ENCODE peak calls at places on chromosomes 3 and 15, in ten cellular contexts. V, Y, R, X, U, I, Q, N, L and S are unnamed samples.

GRCh38 chr3:48155122-48155521 is 33.1 kb downstream of the CDC25A start:
- DNase-seq in V (no peak), Y (no peak), R (peak; percentile 77), X (no peak), U (no peak), I (no peak), Q (peak; percentile 89), N (no peak), L (no peak), S (peak; percentile 56)

GRCh38 chr3:126442099-126442848 is 33.4 kb downstream of the ZXDC start:
- DNase-seq in V (no peak), Y (no peak), R (no peak), X (no peak), U (no peak), I (no peak), Q (no peak), N (peak; percentile 9), L (no peak), S (no peak)

GRCh38 chr3:27596334-27596841 is 112.2 kb upstream of the SLC4A7 start:
- DNase-seq in V (no peak), Y (no peak), R (peak; percentile 63), X (no peak), U (peak; percentile 50), I (no peak), Q (peak; percentile 70), N (peak; percentile 26), L (no peak), S (no peak)

GRCh38 chr3:36777424-36778218 is 13.3 kb upstream of the DCLK3 start:
- DNase-seq in V (no peak), Y (no peak), R (no peak), X (no peak), U (no peak), I (no peak), Q (no peak), N (no peak), L (no peak), S (no peak)

GRCh38 chr3:66609660-66610547 is 109.1 kb upstream of the LRIG1 start:
- DNase-seq in V (no peak), Y (peak; percentile 23), R (no peak), X (peak; percentile 83), U (no peak), I (no peak), Q (peak; percentile 72), N (peak; percentile 52), L (no peak), S (no peak)

GRCh38 chr3:113157408-113157980 is 53.9 kb upstream of the BOC start:
- DNase-seq in V (no peak), Y (no peak), R (no peak), X (no peak), U (no peak), I (no peak), Q (no peak), N (no peak), L (no peak), S (no peak)

GRCh38 chr15:90580541-90580940 is 50.8 kb downstream of the CRTC3 start:
- DNase-seq in V (no peak), Y (no peak), R (no peak), X (no peak), U (no peak), I (no peak), Q (no peak), N (no peak), L (no peak), S (no peak)

GRCh38 chr15:71142780-71143179 is 27.5 kb downstream of the THSD4 start:
- DNase-seq in V (no peak), Y (no peak), R (no peak), X (no peak), U (no peak), I (no peak), Q (no peak), N (no peak), L (no peak), S (no peak)

GRCh38 chr3:15493436-15493835 is 28.1 kb downstream of the COLQ start:
- DNase-seq in V (no peak), Y (no peak), R (no peak), X (no peak), U (no peak), I (no peak), Q (no peak), N (no peak), L (no peak), S (peak; percentile 71)

GRCh38 chr3:23739536-23739935 is 66.2 kb upstream of the UBE2E1 start:
- DNase-seq in V (no peak), Y (no peak), R (peak; percentile 65), X (no peak), U (no peak), I (no peak), Q (peak; percentile 79), N (no peak), L (no peak), S (peak; percentile 63)

GRCh38 chr3:187044871-187045552 is 94.3 kb downstream of the RPL39L start:
- DNase-seq in V (no peak), Y (no peak), R (no peak), X (no peak), U (no peak), I (no peak), Q (peak; percentile 37), N (peak; percentile 65), L (no peak), S (no peak)

GRCh38 chr15:42955518-42955917 is 34.9 kb upstream of the TTBK2 start:
- DNase-seq in V (no peak), Y (no peak), R (peak; percentile 42), X (no peak), U (no peak), I (no peak), Q (peak; percentile 86), N (no peak), L (no peak), S (no peak)

GRCh38 chr15:91196768-91197167 is 96.7 kb downstream of the SV2B start:
- DNase-seq in V (no peak), Y (no peak), R (no peak), X (no peak), U (peak; percentile 32), I (no peak), Q (no peak), N (no peak), L (no peak), S (no peak)

GRCh38 chr15:41981373-41982132 is 9.2 kb upstream of the EHD4 start:
- DNase-seq in V (no peak), Y (no peak), R (no peak), X (no peak), U (no peak), I (no peak), Q (no peak), N (no peak), L (no peak), S (peak; percentile 73)

GRCh38 chr15:36693644-36694043 is 114.2 kb downstream of the CDIN1 start:
- DNase-seq in V (no peak), Y (no peak), R (no peak), X (no peak), U (no peak), I (no peak), Q (no peak), N (no peak), L (no peak), S (no peak)

GRCh38 chr15:63188937-63189871 is at the start of gene RAB8B:
- DNase-seq in V (peak; percentile 94), Y (peak; percentile 97), R (peak; percentile 98), X (peak; percentile 99), U (peak; percentile 97), I (peak; percentile 98), Q (peak; percentile 96), N (peak; percentile 99), L (peak; percentile 96), S (peak; percentile 98)
- H3K4me3 ChIP-seq in V (peak within 1 kb of the TSS; percentile 86), Y (peak within 1 kb of the TSS; percentile 83), R (peak within 1 kb of the TSS; percentile 73), X (peak within 1 kb of the TSS; percentile 89), U (peak within 1 kb of the TSS; percentile 87), I (peak within 1 kb of the TSS; percentile 84), Q (peak within 1 kb of the TSS; percentile 89), N (peak within 1 kb of the TSS; percentile 56), L (peak within 1 kb of the TSS; percentile 88), S (peak within 1 kb of the TSS; percentile 79)

DNA sequence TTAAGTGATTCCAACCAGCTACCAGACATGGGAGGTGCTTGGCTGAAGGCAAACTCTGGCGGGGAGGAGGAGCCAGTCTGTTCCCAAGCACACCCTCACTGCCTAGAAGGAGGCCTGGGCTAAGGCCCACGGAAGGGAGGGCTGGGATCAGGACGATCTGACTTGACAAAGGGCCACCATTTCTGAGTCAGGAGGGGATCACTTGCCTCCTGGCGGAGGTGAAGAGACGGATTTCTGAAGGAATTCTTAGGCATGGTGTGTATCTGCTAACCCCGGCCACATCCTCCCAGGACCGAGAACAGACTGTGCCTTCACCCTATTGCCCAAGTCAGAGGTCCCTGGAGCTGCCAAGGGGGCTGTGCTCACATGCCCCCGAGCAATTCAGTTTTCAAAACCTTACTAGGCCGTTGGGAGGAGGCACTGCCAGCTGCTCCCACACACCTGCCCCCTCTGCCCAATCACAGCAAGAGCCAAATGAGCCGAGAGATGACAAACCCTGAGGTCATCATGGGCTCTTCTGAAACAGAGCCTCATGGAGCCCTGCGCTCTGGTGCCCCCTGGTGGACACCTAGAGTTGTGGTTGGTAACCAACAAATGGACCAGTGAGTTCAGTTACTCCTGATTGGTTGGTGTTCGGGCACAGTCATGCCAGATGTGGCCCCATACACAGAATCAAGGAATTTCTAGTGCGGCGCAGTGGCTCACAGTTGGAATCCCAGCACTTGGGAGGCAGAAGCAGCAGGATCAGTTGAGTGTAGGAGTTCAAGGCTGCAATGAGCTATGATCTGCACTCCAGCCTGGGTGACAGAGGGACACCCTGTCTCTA is 6.5 kb upstream of the TNK2 start:
- DNase-seq in V (peak; percentile 90), Y (peak; percentile 96), R (peak; percentile 97), X (peak; percentile 99), U (peak; percentile 95), I (peak; percentile 90), Q (peak; percentile 98), N (peak; percentile 94), L (peak; percentile 92), S (peak; percentile 94)
- H3K4me3 ChIP-seq in V (no peak overlapping the region), Y (no peak overlapping the region), R (no peak overlapping the region), X (peak overlapping the region; percentile 34), U (no peak overlapping the region), I (no peak overlapping the region), Q (no peak overlapping the region), N (no peak overlapping the region), L (no peak overlapping the region), S (no peak overlapping the region)

DNA sequence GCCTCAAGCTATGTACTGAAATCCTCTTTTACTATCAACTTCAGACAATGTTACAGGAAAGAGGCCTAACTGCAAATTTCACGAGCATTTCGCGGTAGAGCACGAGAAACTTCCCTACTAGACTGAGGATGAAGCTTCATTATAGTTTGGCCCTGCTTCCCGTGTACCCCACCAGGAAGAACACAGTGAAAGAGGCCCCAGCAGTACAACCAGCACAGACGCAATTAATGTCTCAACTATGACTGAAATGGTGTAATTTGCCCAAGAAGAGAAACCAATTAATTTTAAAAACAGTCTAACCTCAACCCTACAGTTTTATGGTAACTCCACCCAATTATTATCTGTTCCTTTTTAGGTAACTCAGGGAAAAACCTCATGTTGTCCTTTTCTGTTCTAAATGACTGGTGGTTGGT is 12.1 kb downstream of the CHSY1 start:
- DNase-seq in V (no peak), Y (no peak), R (no peak), X (no peak), U (no peak), I (no peak), Q (no peak), N (no peak), L (no peak), S (no peak)
- H3K4me3 ChIP-seq in V (peak overlapping the region; percentile 12), Y (no peak overlapping the region), R (no peak overlapping the region), X (no peak overlapping the region), U (no peak overlapping the region), I (no peak overlapping the region), Q (no peak overlapping the region), N (no peak overlapping the region), L (no peak overlapping the region), S (no peak overlapping the region)

DNA sequence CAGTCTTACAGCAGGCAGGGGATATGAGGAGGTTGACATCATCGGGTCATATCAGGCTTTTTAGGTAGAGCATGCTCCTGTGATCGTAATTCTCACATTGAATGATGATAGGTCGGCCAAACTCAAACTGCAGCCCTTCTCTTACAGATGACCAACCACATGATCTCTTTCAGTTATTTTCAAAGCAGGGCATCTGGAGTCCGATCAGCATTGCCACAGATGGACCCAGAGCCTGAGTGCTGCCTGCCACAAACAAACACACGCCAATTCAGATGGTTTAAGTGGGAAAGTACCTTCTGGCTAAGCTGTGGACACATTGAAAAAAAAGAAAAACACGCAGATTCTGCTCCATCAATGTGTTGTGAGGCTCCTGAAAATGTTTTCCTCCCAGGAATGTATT is 31.1 kb downstream of the ARPP21 start:
- DNase-seq in V (no peak), Y (no peak), R (no peak), X (no peak), U (no peak), I (no peak), Q (no peak), N (no peak), L (no peak), S (no peak)
- H3K4me3 ChIP-seq in V (no peak overlapping the region), Y (no peak overlapping the region), R (no peak overlapping the region), X (no peak overlapping the region), U (no peak overlapping the region), I (no peak overlapping the region), Q (no peak overlapping the region), N (no peak overlapping the region), L (no peak overlapping the region), S (no peak overlapping the region)